ENCODE peak calls at places on chromosomes 2 and 18, in four cellular contexts. C is activated CD8-positive, alpha-beta memory T cell treated with anti-CD3 and anti-CD28 coated beads for 4 hours; J is skeletal muscle cell; H is HFFc6. N is an unnamed sample.

GRCh38 chr18:32160547-32160946 is 29.3 kb upstream of the MEP1B start:
- DNase-seq in H (no peak), C (no peak), J (no peak), N (no peak)

GRCh38 chr18:80035997-80036396 is 1.8 kb downstream of the RBFA start:
- DNase-seq in J (no peak), C (no peak), H (no peak), N (no peak)

GRCh38 chr2:151326532-151326931 is 30.9 kb upstream of the TNFAIP6 start:
- DNase-seq in H (no peak), J (no peak), C (no peak), N (no peak)

GRCh38 chr18:7414459-7414858 is 152.7 kb upstream of the PTPRM start:
- DNase-seq in J (peak; percentile 15), H (no peak), C (no peak), N (no peak)

GRCh38 chr2:226398580-226398979 is 401.0 kb downstream of the IRS1 start:
- DNase-seq in J (no peak), H (no peak), C (no peak), N (peak; percentile 23)

GRCh38 chr2:210225461-210225798 is 183 bp upstream of the ACADL start:
- DNase-seq in J (no peak), C (no peak), H (no peak), N (no peak)

GRCh38 chr18:7272268-7273049 is 41.6 kb downstream of the LRRC30 start:
- DNase-seq in C (no peak), J (peak; percentile 30), H (peak; percentile 31), N (peak; percentile 17)

GRCh38 chr2:209977386-209978239 is 24.8 kb upstream of the RPE start:
- DNase-seq in J (no peak), C (no peak), H (peak; percentile 17), N (peak; percentile 4)

GRCh38 chr2:114022360-114023085 is 132.6 kb downstream of the ACTR3 start:
- DNase-seq in H (peak; percentile 89), C (no peak), J (peak; percentile 31), N (peak; percentile 17)

GRCh38 chr2:73772819-73773218 is 7.1 kb downstream of the DUSP11 start:
- DNase-seq in J (no peak), C (no peak), H (no peak), N (no peak)

GRCh38 chr2:109268916-109269315 is 139.9 kb downstream of the SH3RF3 start:
- DNase-seq in H (no peak), J (no peak), C (no peak), N (no peak)

GRCh38 chr2:205427112-205427511 is 255.2 kb upstream of the NRP2 start:
- DNase-seq in H (peak; percentile 20), C (no peak), J (peak; percentile 71), N (no peak)

GRCh38 chr2:8567469-8568108 is 114.3 kb upstream of the ID2 start:
- DNase-seq in J (no peak), H (no peak), C (no peak), N (no peak)

GRCh38 chr2:184125867-184126266 is 472.5 kb upstream of the ZNF804A start:
- DNase-seq in J (no peak), C (no peak), H (no peak), N (no peak)

GRCh38 chr2:108922141-108922915 is 66.7 kb downstream of the EDAR start:
- DNase-seq in J (no peak), H (peak; percentile 69), C (no peak), N (peak; percentile 1)

GRCh38 chr18:50649821-50650220 is 89.9 kb downstream of the MAPK4 start:
- DNase-seq in C (no peak), J (no peak), H (no peak), N (no peak)

GRCh38 chr2:238380785-238381184 is 45.9 kb upstream of the ASB1 start:
- DNase-seq in H (peak; percentile 27), C (no peak), J (no peak), N (peak; percentile 46)

GRCh38 chr2:127625146-127625943 is 20.6 kb upstream of the GPR17 start:
- DNase-seq in C (no peak), H (no peak), J (no peak), N (no peak)

GRCh38 chr2:233351423-233351822 is 2.9 kb upstream of the DGKD start:
- DNase-seq in J (no peak), H (no peak), C (no peak), N (no peak)

GRCh38 chr18:5890606-5891360 is 4.5 kb downstream of the TMEM200C start:
- DNase-seq in J (no peak), H (no peak), C (no peak), N (no peak)

GRCh38 chr2:179524940-179525339 is 260.3 kb upstream of the SESTD1 start:
- DNase-seq in H (no peak), J (no peak), C (no peak), N (no peak)

GRCh38 chr2:37318401-37318800 is 6.2 kb downstream of the PRKD3 start:
- DNase-seq in J (peak; percentile 48), H (peak; percentile 46), C (no peak), N (no peak)